ENCODE peak calls at places on chromosomes 13 and 19, in six cellular contexts. One of them, this sample, is unnamed.
A peak's percentile ranks its signal among the peaks of the same experiment; 100 is the strongest.

GRCh38 chr19:57050863-57051262 is 68.9 kb upstream of the USP29 start:
- DNase-seq in transverse colon: no peak
- DNase-seq in kidney: no peak
- DNase-seq in psoas muscle: no peak
- DNase-seq in upper lobe of right lung: no peak
- DNase-seq in fibroblast of lung: no peak
- DNase-seq in this sample: no peak

GRCh38 chr13:31629085-31629785 is 110.1 kb upstream of the RXFP2 start:
- DNase-seq in transverse colon: no peak
- DNase-seq in kidney: peak; percentile 50
- DNase-seq in psoas muscle: no peak
- DNase-seq in upper lobe of right lung: no peak
- DNase-seq in fibroblast of lung: peak; percentile 70
- DNase-seq in this sample: no peak

GRCh38 chr19:40305403-40305802 is 20.3 kb upstream of the AKT2 start:
- DNase-seq in transverse colon: peak; percentile 82
- DNase-seq in kidney: peak; percentile 81
- DNase-seq in psoas muscle: peak; percentile 86
- DNase-seq in upper lobe of right lung: peak; percentile 78
- DNase-seq in fibroblast of lung: peak; percentile 82
- DNase-seq in this sample: no peak

GRCh38 chr13:80037505-80037888 is 303.4 kb downstream of the SPRY2 start:
- DNase-seq in transverse colon: no peak
- DNase-seq in kidney: no peak
- DNase-seq in psoas muscle: no peak
- DNase-seq in upper lobe of right lung: no peak
- DNase-seq in fibroblast of lung: peak; percentile 95
- DNase-seq in this sample: no peak

GRCh38 chr13:73433893-73434292 is 375.1 kb downstream of the KLF5 start:
- DNase-seq in transverse colon: no peak
- DNase-seq in kidney: no peak
- DNase-seq in psoas muscle: no peak
- DNase-seq in upper lobe of right lung: no peak
- DNase-seq in fibroblast of lung: no peak
- DNase-seq in this sample: no peak

GRCh38 chr19:32563761-32564160 is 17.2 kb upstream of the PDCD5 start:
- DNase-seq in transverse colon: no peak
- DNase-seq in kidney: no peak
- DNase-seq in psoas muscle: no peak
- DNase-seq in upper lobe of right lung: no peak
- DNase-seq in fibroblast of lung: no peak
- DNase-seq in this sample: no peak

GRCh38 chr19:33868821-33869412 is 72.2 kb downstream of the KCTD15 start:
- DNase-seq in transverse colon: peak; percentile 14
- DNase-seq in kidney: peak; percentile 87
- DNase-seq in psoas muscle: no peak
- DNase-seq in upper lobe of right lung: no peak
- DNase-seq in fibroblast of lung: peak; percentile 3
- DNase-seq in this sample: no peak

GRCh38 chr19:46859637-46860124 is 1.1 kb upstream of the ARHGAP35 start:
- DNase-seq in transverse colon: peak; percentile 62
- DNase-seq in kidney: peak; percentile 93
- DNase-seq in psoas muscle: peak; percentile 93
- DNase-seq in upper lobe of right lung: peak; percentile 77
- DNase-seq in fibroblast of lung: no peak
- DNase-seq in this sample: no peak

GRCh38 chr19:16889429-16889882 is 657 bp downstream of the F2RL3 start:
- DNase-seq in transverse colon: no peak
- DNase-seq in kidney: no peak
- DNase-seq in psoas muscle: peak; percentile 70
- DNase-seq in upper lobe of right lung: no peak
- DNase-seq in fibroblast of lung: no peak
- DNase-seq in this sample: no peak

GRCh38 chr19:2711175-2711936 is 8.9 kb upstream of the GNG7 start:
- DNase-seq in transverse colon: no peak
- DNase-seq in kidney: no peak
- DNase-seq in psoas muscle: no peak
- DNase-seq in upper lobe of right lung: no peak
- DNase-seq in fibroblast of lung: peak; percentile 78
- DNase-seq in this sample: no peak

GRCh38 chr19:7450243-7451223 is 38.3 kb downstream of the PEX11G start:
- DNase-seq in transverse colon: no peak
- DNase-seq in kidney: no peak
- DNase-seq in psoas muscle: no peak
- DNase-seq in upper lobe of right lung: no peak
- DNase-seq in fibroblast of lung: peak; percentile 38
- DNase-seq in this sample: no peak

GRCh38 chr13:48741377-48741776 is 87.6 kb downstream of the CYSLTR2 start:
- DNase-seq in transverse colon: no peak
- DNase-seq in kidney: no peak
- DNase-seq in psoas muscle: no peak
- DNase-seq in upper lobe of right lung: no peak
- DNase-seq in fibroblast of lung: peak; percentile 41
- DNase-seq in this sample: no peak

GRCh38 chr19:13597625-13598024 is 91.3 kb upstream of the CACNA1A start:
- DNase-seq in transverse colon: peak; percentile 41
- DNase-seq in kidney: no peak
- DNase-seq in psoas muscle: no peak
- DNase-seq in upper lobe of right lung: no peak
- DNase-seq in fibroblast of lung: peak; percentile 60
- DNase-seq in this sample: peak; percentile 64

GRCh38 chr13:91817250-91817649 is 418.8 kb downstream of the GPC5 start:
- DNase-seq in transverse colon: no peak
- DNase-seq in kidney: no peak
- DNase-seq in psoas muscle: no peak
- DNase-seq in upper lobe of right lung: no peak
- DNase-seq in fibroblast of lung: peak; percentile 30
- DNase-seq in this sample: no peak

GRCh38 chr19:42201489-42202289 is 15.8 kb downstream of the DEDD2 start:
- DNase-seq in transverse colon: peak; percentile 56
- DNase-seq in kidney: peak; percentile 70
- DNase-seq in psoas muscle: no peak
- DNase-seq in upper lobe of right lung: peak; percentile 84
- DNase-seq in fibroblast of lung: no peak
- DNase-seq in this sample: no peak

DNA sequence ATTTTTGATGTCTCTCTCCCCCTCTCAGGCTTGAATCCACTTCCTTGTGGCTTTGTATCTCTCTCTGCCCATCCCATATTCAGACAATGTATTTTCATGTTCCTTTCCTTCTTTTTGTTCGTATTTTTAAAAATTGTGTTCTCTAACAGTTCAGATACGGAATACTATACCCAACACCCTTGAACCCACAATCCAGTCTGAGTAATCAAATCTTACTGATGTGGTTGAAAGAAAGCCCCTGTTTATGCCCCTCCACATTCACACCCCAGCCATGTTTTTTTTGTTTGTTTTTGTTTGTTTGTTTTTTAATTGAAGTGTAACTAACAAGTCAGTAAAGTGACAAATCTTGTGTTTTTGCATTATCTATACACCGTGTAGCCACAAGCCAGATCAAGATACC is 1.4 kb downstream of the SPIB start:
- DNase-seq in transverse colon: no peak
- DNase-seq in kidney: no peak
- DNase-seq in psoas muscle: no peak
- DNase-seq in upper lobe of right lung: no peak
- DNase-seq in fibroblast of lung: no peak
- DNase-seq in this sample: no peak
- H3K4me3 ChIP-seq in transverse colon: no peak overlapping the region
- H3K4me3 ChIP-seq in kidney: no peak overlapping the region
- H3K4me3 ChIP-seq in psoas muscle: no peak overlapping the region
- H3K4me3 ChIP-seq in upper lobe of right lung: no peak overlapping the region
- H3K4me3 ChIP-seq in fibroblast of lung: no peak overlapping the region
- H3K4me3 ChIP-seq in this sample: no peak overlapping the region

DNA sequence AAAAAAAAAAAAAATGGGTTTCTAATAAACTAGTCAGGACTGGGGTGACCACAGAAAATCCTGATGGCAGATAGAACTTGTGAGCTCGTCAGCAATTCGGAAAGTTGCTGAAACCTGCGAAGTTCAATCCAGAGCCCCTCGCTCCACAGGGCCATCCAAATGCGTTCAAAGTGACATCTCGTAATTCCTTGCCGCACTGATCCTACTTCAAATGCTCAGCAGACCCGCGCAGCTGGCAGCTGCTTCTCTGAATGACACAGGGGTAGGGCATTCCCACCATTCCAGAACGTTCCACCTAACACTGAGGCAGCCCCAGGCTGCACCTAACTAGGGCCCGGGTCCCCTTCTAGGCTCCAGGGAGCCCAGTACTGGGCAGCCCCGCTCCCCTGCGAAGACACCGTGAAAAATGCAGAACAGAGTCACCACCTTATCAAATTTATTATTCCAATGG is 4.8 kb upstream of the DAPK3 start:
- DNase-seq in transverse colon: no peak
- DNase-seq in kidney: no peak
- DNase-seq in psoas muscle: no peak
- DNase-seq in upper lobe of right lung: no peak
- DNase-seq in fibroblast of lung: no peak
- DNase-seq in this sample: no peak
- TF ChIP-seq CTCF in transverse colon: no peak
- TF ChIP-seq CTCF in kidney: no peak
- TF ChIP-seq CTCF in psoas muscle: no peak
- TF ChIP-seq CTCF in upper lobe of right lung: no peak
- TF ChIP-seq CTCF in fibroblast of lung: no peak
- TF ChIP-seq CTCF in this sample: no peak

GRCh38 chr19:39132344-39132969 is 6.9 kb downstream of the PAK4 start:
- DNase-seq in transverse colon: no peak
- DNase-seq in kidney: no peak
- DNase-seq in psoas muscle: no peak
- DNase-seq in upper lobe of right lung: no peak
- DNase-seq in fibroblast of lung: no peak
- DNase-seq in this sample: no peak

GRCh38 chr19:39128511-39129079 is 3.0 kb downstream of the PAK4 start:
- DNase-seq in transverse colon: peak; percentile 53
- DNase-seq in kidney: no peak
- DNase-seq in psoas muscle: no peak
- DNase-seq in upper lobe of right lung: no peak
- DNase-seq in fibroblast of lung: no peak
- DNase-seq in this sample: no peak

GRCh38 chr19:39129116-39129515 is 3.5 kb downstream of the PAK4 start:
- DNase-seq in transverse colon: no peak
- DNase-seq in kidney: no peak
- DNase-seq in psoas muscle: no peak
- DNase-seq in upper lobe of right lung: no peak
- DNase-seq in fibroblast of lung: no peak
- DNase-seq in this sample: no peak

GRCh38 chr19:39131255-39131755 is 5.7 kb downstream of the PAK4 start:
- DNase-seq in transverse colon: no peak
- DNase-seq in kidney: peak; percentile 84
- DNase-seq in psoas muscle: peak; percentile 84
- DNase-seq in upper lobe of right lung: no peak
- DNase-seq in fibroblast of lung: peak; percentile 30
- DNase-seq in this sample: no peak

GRCh38 chr19:39130337-39131254 is 5.0 kb downstream of the PAK4 start:
- DNase-seq in transverse colon: no peak
- DNase-seq in kidney: no peak
- DNase-seq in psoas muscle: no peak
- DNase-seq in upper lobe of right lung: no peak
- DNase-seq in fibroblast of lung: no peak
- DNase-seq in this sample: no peak
- H3K4me1 ChIP-seq in transverse colon: peaks cover 39% of the 10 kb centered on the region
- H3K4me1 ChIP-seq in kidney: peaks cover 62% of the 10 kb centered on the region
- H3K4me1 ChIP-seq in psoas muscle: peaks cover 18% of the 10 kb centered on the region
- H3K4me1 ChIP-seq in upper lobe of right lung: peaks cover 58% of the 10 kb centered on the region
- H3K4me1 ChIP-seq in fibroblast of lung: peaks cover 8% of the 10 kb centered on the region
- H3K4me1 ChIP-seq in this sample: peaks cover 11% of the 10 kb centered on the region

GRCh38 chr13:21846605-21847004 is 175.7 kb downstream of the FGF9 start:
- DNase-seq in transverse colon: no peak
- DNase-seq in kidney: no peak
- DNase-seq in psoas muscle: no peak
- DNase-seq in upper lobe of right lung: no peak
- DNase-seq in fibroblast of lung: no peak
- DNase-seq in this sample: no peak
- H3K4me3 ChIP-seq in transverse colon: no peak overlapping the region
- H3K4me3 ChIP-seq in kidney: no peak overlapping the region
- H3K4me3 ChIP-seq in psoas muscle: no peak overlapping the region
- H3K4me3 ChIP-seq in upper lobe of right lung: no peak overlapping the region
- H3K4me3 ChIP-seq in fibroblast of lung: no peak overlapping the region
- H3K4me3 ChIP-seq in this sample: no peak overlapping the region

GRCh38 chr13:29937836-29938235 is 87.4 kb upstream of the UBL3 start:
- DNase-seq in transverse colon: no peak
- DNase-seq in kidney: no peak
- DNase-seq in psoas muscle: no peak
- DNase-seq in upper lobe of right lung: no peak
- DNase-seq in fibroblast of lung: no peak
- DNase-seq in this sample: no peak
- TF ChIP-seq CTCF in transverse colon: no peak
- TF ChIP-seq CTCF in kidney: no peak
- TF ChIP-seq CTCF in psoas muscle: no peak
- TF ChIP-seq CTCF in upper lobe of right lung: no peak
- TF ChIP-seq CTCF in fibroblast of lung: no peak
- TF ChIP-seq CTCF in this sample: no peak

DNA sequence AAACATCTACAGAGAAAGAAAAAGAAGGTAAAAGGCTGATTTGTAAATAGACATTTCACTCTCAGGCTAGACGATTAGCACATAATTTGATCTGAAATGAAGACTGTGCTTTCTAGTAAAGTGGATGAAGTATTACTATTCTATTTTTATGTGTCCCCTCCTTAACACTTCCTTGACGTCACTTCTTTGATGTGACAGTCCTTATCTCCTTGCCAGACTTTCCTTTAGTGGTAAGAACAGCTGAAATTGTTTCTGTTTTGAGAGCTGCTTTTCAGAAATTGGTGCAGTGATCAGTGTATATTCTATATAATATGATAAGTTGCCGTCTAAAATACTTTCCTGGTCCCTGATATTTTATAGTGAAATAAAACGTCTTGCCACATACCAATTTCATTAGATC is 210.1 kb upstream of the PCDH9 start:
- DNase-seq in transverse colon: no peak
- DNase-seq in kidney: no peak
- DNase-seq in psoas muscle: no peak
- DNase-seq in upper lobe of right lung: no peak
- DNase-seq in fibroblast of lung: no peak
- DNase-seq in this sample: no peak
- H3K4me1 ChIP-seq in transverse colon: no peaks in the 10 kb centered on the region
- H3K4me1 ChIP-seq in kidney: no peaks in the 10 kb centered on the region
- H3K4me1 ChIP-seq in psoas muscle: no peaks in the 10 kb centered on the region
- H3K4me1 ChIP-seq in upper lobe of right lung: no peaks in the 10 kb centered on the region
- H3K4me1 ChIP-seq in fibroblast of lung: no peaks in the 10 kb centered on the region
- H3K4me1 ChIP-seq in this sample: no peaks in the 10 kb centered on the region

This sample was measured in ascending aorta.